ENCODE peak calls at places on chromosome 2, in eight cellular contexts. P is stomach, F is PC-3, X is ascending aorta, W is pancreas, V is HL-60, A is IMR-90, H is psoas muscle. Q is an unnamed sample.

GRCh38 chr2:67996772-67997527 is 65.9 kb downstream of the C1D start:
- DNase-seq in F (peak), X (no peak), H (no peak), P (no peak), V (no peak), W (no peak), A (no peak), Q (no peak)

GRCh38 chr2:3641841-3642421 is 16.1 kb upstream of the ALLC start:
- DNase-seq in W (peak), P (peak), V (no peak), X (peak), A (no peak), H (no peak), F (no peak), Q (no peak)

GRCh38 chr2:240557101-240557751 is 562 bp downstream of the ANKMY1 start:
- DNase-seq in V (no peak), P (no peak), X (no peak), A (no peak), H (peak), W (peak), F (no peak), Q (no peak)

GRCh38 chr2:159615936-159616733 is at the start of gene BAZ2B:
- DNase-seq in A (peak), V (peak), H (no peak), W (peak), X (peak), P (peak), F (peak), Q (peak)

GRCh38 chr2:36578343-36579296 is 19.3 kb downstream of the FEZ2 start:
- DNase-seq in V (no peak), F (peak), W (no peak), X (no peak), P (no peak), A (no peak), H (no peak), Q (no peak)

GRCh38 chr2:143398701-143399260 is 269.6 kb downstream of the ARHGAP15 start:
- DNase-seq in F (no peak), P (no peak), X (no peak), V (no peak), A (no peak), W (no peak), H (no peak), Q (no peak)

GRCh38 chr2:23532311-23533013 is 147.5 kb downstream of the KLHL29 start:
- DNase-seq in P (no peak), A (no peak), W (no peak), V (no peak), H (no peak), F (no peak), X (no peak), Q (peak)

GRCh38 chr2:208406474-208407451 is at the start of gene PTH2R:
- DNase-seq in A (no peak), V (no peak), F (no peak), X (no peak), W (peak), H (peak), P (no peak), Q (no peak)

GRCh38 chr2:102453497-102453896 is 19.5 kb upstream of the SLC9A4 start:
- DNase-seq in W (no peak), V (no peak), P (no peak), A (no peak), H (no peak), X (no peak), F (peak), Q (no peak)

GRCh38 chr2:241729868-241730267 is 4.6 kb upstream of the D2HGDH start:
- DNase-seq in F (no peak), V (no peak), H (no peak), W (no peak), P (no peak), A (no peak), X (no peak), Q (no peak)

GRCh38 chr2:218806346-218806978 is 24.5 kb downstream of the CYP27A1 start:
- DNase-seq in H (peak), X (peak), V (peak), P (peak), A (peak), W (peak), F (peak), Q (no peak)

GRCh38 chr2:64982932-64983331 is 6.3 kb upstream of the SLC1A4 start:
- DNase-seq in W (no peak), A (no peak), F (no peak), H (no peak), X (no peak), V (no peak), P (no peak), Q (no peak)
- H3K27ac ChIP-seq in W (no peak), A (no peak), F (no peak), H (no peak), X (no peak), V (no peak), P (no peak), Q (no peak)

GRCh38 chr2:197249771-197250397 is 60.7 kb downstream of the ANKRD44 start:
- DNase-seq in W (no peak), X (no peak), V (no peak), P (no peak), H (no peak), A (no peak), F (no peak), Q (no peak)
- H3K27ac ChIP-seq in W (no peak), X (no peak), V (peak), P (no peak), H (no peak), A (no peak), F (no peak), Q (no peak)

GRCh38 chr2:38256610-38257009 is 120.5 kb downstream of the ATL2 start:
- DNase-seq in H (no peak), F (no peak), V (no peak), X (no peak), A (no peak), W (no peak), P (no peak), Q (no peak)
- H3K27ac ChIP-seq in H (no peak), F (no peak), V (no peak), X (no peak), A (no peak), W (no peak), P (no peak), Q (no peak)

GRCh38 chr2:74094291-74094690 is 53.4 kb downstream of the BOLA3 start:
- DNase-seq in A (no peak), H (no peak), P (no peak), V (no peak), F (no peak), W (no peak), X (no peak), Q (no peak)

GRCh38 chr2:74091391-74091790 is 56.3 kb downstream of the BOLA3 start:
- DNase-seq in P (no peak), F (no peak), A (no peak), H (no peak), W (no peak), X (no peak), V (no peak), Q (no peak)

GRCh38 chr2:74093840-74094239 is 53.9 kb downstream of the BOLA3 start:
- DNase-seq in V (no peak), A (no peak), X (no peak), W (no peak), F (no peak), H (no peak), P (no peak), Q (peak)

GRCh38 chr2:74092236-74092635 is 55.5 kb downstream of the BOLA3 start:
- DNase-seq in V (no peak), A (no peak), W (no peak), P (no peak), F (no peak), X (no peak), H (no peak), Q (no peak)

DNA sequence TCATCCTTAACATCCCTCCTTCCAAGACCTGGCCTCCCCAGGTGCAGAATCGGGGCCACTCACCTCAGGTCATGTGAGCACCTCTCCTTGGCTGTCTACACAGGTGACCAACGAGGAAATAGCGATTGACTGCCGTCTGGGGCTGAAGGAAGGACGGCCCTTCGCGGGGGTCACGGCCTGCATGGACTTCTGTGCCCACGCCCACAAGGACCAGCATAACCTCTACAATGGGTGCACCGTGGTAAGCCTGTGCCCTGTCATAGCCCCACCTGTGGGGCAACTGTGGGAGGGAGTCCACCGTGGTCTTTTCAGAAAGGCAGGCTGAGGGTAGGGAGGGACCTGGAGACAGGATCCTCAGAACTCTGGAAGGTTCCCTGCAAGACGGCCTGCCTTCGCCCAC is 54.3 kb downstream of the BOLA3 start:
- DNase-seq in V (no peak), H (no peak), F (no peak), A (no peak), X (no peak), P (no peak), W (no peak), Q (no peak)
- H3K27ac ChIP-seq in V (no peak), H (no peak), F (no peak), A (no peak), X (no peak), P (no peak), W (no peak), Q (peak)